ENCODE peak calls at places on chromosomes 12 and 14, in four cellular contexts. One of them, this sample, is unnamed.
A peak's percentile ranks its signal among the peaks of the same experiment; 100 is the strongest.

GRCh38 chr14:32300146-32300545 is 29.0 kb upstream of the AKAP6 start:
- DNase-seq in HEK293T: no peak
- DNase-seq in hippocampal formation: no peak
- DNase-seq in NCI-H1105: no peak
- DNase-seq in this sample: peak; percentile 94

GRCh38 chr12:125981610-125982253 is 916.5 kb downstream of the AACS start:
- DNase-seq in NCI-H1105: no peak
- DNase-seq in HEK293T: no peak
- DNase-seq in hippocampal formation: no peak
- DNase-seq in this sample: no peak

GRCh38 chr14:90137807-90138206 is 76.0 kb downstream of the KCNK13 start:
- DNase-seq in hippocampal formation: no peak
- DNase-seq in HEK293T: no peak
- DNase-seq in NCI-H1105: no peak
- DNase-seq in this sample: no peak

GRCh38 chr12:130367523-130367922 is 29.8 kb downstream of the PIWIL1 start:
- DNase-seq in NCI-H1105: no peak
- DNase-seq in HEK293T: no peak
- DNase-seq in hippocampal formation: no peak
- DNase-seq in this sample: no peak

GRCh38 chr12:114319422-114319821 is 86.5 kb downstream of the TBX5 start:
- DNase-seq in NCI-H1105: no peak
- DNase-seq in hippocampal formation: no peak
- DNase-seq in HEK293T: no peak
- DNase-seq in this sample: no peak

GRCh38 chr14:99758121-99758871 is 34.9 kb upstream of the EML1 start:
- DNase-seq in hippocampal formation: no peak
- DNase-seq in NCI-H1105: no peak
- DNase-seq in HEK293T: no peak
- DNase-seq in this sample: peak; percentile 34

GRCh38 chr14:100651999-100652508 is 64.8 kb upstream of the BEGAIN start:
- DNase-seq in hippocampal formation: no peak
- DNase-seq in HEK293T: no peak
- DNase-seq in NCI-H1105: no peak
- DNase-seq in this sample: no peak

GRCh38 chr14:54252072-54252730 is 144.6 kb upstream of the CDKN3 start:
- DNase-seq in HEK293T: no peak
- DNase-seq in NCI-H1105: no peak
- DNase-seq in hippocampal formation: no peak
- DNase-seq in this sample: no peak

GRCh38 chr12:15276088-15276698 is 46.1 kb upstream of the PTPRO start:
- DNase-seq in HEK293T: peak; percentile 49
- DNase-seq in NCI-H1105: peak; percentile 24
- DNase-seq in hippocampal formation: peak; percentile 55
- DNase-seq in this sample: peak; percentile 32

GRCh38 chr12:16019131-16019530 is 108.0 kb downstream of the DERA start:
- DNase-seq in hippocampal formation: no peak
- DNase-seq in NCI-H1105: no peak
- DNase-seq in HEK293T: no peak
- DNase-seq in this sample: no peak

GRCh38 chr12:131264625-131265024 is 310.9 kb downstream of the ADGRD1 start:
- DNase-seq in NCI-H1105: no peak
- DNase-seq in HEK293T: no peak
- DNase-seq in hippocampal formation: no peak
- DNase-seq in this sample: no peak

GRCh38 chr12:93135286-93136239 is 206.5 kb upstream of the EEA1 start:
- DNase-seq in NCI-H1105: peak; percentile 65
- DNase-seq in HEK293T: no peak
- DNase-seq in hippocampal formation: no peak
- DNase-seq in this sample: no peak

GRCh38 chr14:88986146-88986841 is 161.8 kb downstream of the TTC8 start:
- DNase-seq in HEK293T: no peak
- DNase-seq in hippocampal formation: no peak
- DNase-seq in NCI-H1105: no peak
- DNase-seq in this sample: peak; percentile 53

GRCh38 chr14:92254786-92255185 is 68.2 kb upstream of the SLC24A4 start:
- DNase-seq in HEK293T: peak; percentile 35
- DNase-seq in NCI-H1105: no peak
- DNase-seq in hippocampal formation: peak; percentile 34
- DNase-seq in this sample: no peak

GRCh38 chr12:63400746-63401145 is 249.7 kb upstream of the AVPR1A start:
- DNase-seq in HEK293T: no peak
- DNase-seq in NCI-H1105: peak; percentile 7
- DNase-seq in hippocampal formation: no peak
- DNase-seq in this sample: no peak

GRCh38 chr14:94767321-94767878 is 2.5 kb downstream of the GSC start:
- DNase-seq in NCI-H1105: no peak
- DNase-seq in hippocampal formation: no peak
- DNase-seq in HEK293T: no peak
- DNase-seq in this sample: no peak

GRCh38 chr12:52245259-52245961 is 12.4 kb downstream of the KRT7 start:
- DNase-seq in HEK293T: no peak
- DNase-seq in NCI-H1105: no peak
- DNase-seq in hippocampal formation: no peak
- DNase-seq in this sample: no peak

GRCh38 chr12:6570264-6570887 is 2.3 kb upstream of the NOP2 start:
- DNase-seq in hippocampal formation: no peak
- DNase-seq in HEK293T: peak; percentile 69
- DNase-seq in NCI-H1105: peak; percentile 46
- DNase-seq in this sample: peak; percentile 10

GRCh38 chr14:74941676-74942097 is 13.7 kb downstream of the PGF start:
- DNase-seq in HEK293T: no peak
- DNase-seq in NCI-H1105: no peak
- DNase-seq in hippocampal formation: peak; percentile 61
- DNase-seq in this sample: no peak

GRCh38 chr14:71687115-71687836 is 245.0 kb upstream of the RGS6 start:
- DNase-seq in NCI-H1105: no peak
- DNase-seq in hippocampal formation: no peak
- DNase-seq in HEK293T: no peak
- DNase-seq in this sample: peak; percentile 42

This sample was measured in NCI-H446.